ENCODE peak calls at places on chromosomes 13 and 19, in four cellular contexts. T, A, S and Z are unnamed samples.

GRCh38 chr19:51365211-51366049 is 758 bp downstream of the ETFB start:
- DNase-seq in A (no peak), T (peak; percentile 29), S (peak; percentile 19), Z (peak; percentile 70)

GRCh38 chr19:37926711-37927110 is 19.7 kb downstream of the SIPA1L3 start:
- DNase-seq in T (no peak), S (no peak), A (no peak), Z (no peak)

GRCh38 chr13:79398915-79399314 is 7.1 kb downstream of the RBM26 start:
- DNase-seq in A (no peak), T (no peak), S (peak; percentile 16), Z (no peak)

GRCh38 chr13:66914155-66914554 is 316.0 kb downstream of the PCDH9 start:
- DNase-seq in A (no peak), S (no peak), T (no peak), Z (peak; percentile 22)

GRCh38 chr19:19661675-19662251 is 1.7 kb downstream of the ATP13A1 start:
- DNase-seq in A (no peak), S (peak; percentile 54), T (no peak), Z (no peak)

GRCh38 chr19:33988601-33989000 is 183.7 kb upstream of the LSM14A start:
- DNase-seq in S (no peak), T (no peak), A (peak; percentile 7), Z (no peak)

GRCh38 chr13:100434010-100434763 is 154.4 kb downstream of the GGACT start:
- DNase-seq in S (no peak), A (no peak), T (no peak), Z (peak; percentile 61)

GRCh38 chr13:91659583-91660415 is 261.4 kb downstream of the GPC5 start:
- DNase-seq in S (no peak), T (no peak), A (no peak), Z (no peak)